ENCODE peak calls at places on chromosomes 13 and 19, in nine cellular contexts. C is HuH-7; A is activated CD4-positive, alpha-beta T cell treated with anti-CD3 and anti-CD28 coated beads, Interleukin-2, amount 50 U/mL, for 1 hour; Y is NCI-H774; B is A172; H is germinal center; Z is NCI-H345; O is cortex of kidney; W is activated naive CD8-positive, alpha-beta T cell treated with anti-CD3 and anti-CD28 coated beads for 36 hours. R is an unnamed sample.
A peak's percentile ranks its signal among the peaks of the same experiment; 100 is the strongest.

GRCh38 chr13:32021785-32022184 is 9.8 kb upstream of the FRY start:
- DNase-seq in C (no peak), A (no peak), Y (no peak), B (peak; percentile 70), H (no peak), Z (no peak), O (no peak), W (no peak), R (no peak)

GRCh38 chr13:113656015-113656588 is 1.9 kb downstream of the ATP4B start:
- DNase-seq in C (no peak), A (no peak), Y (no peak), B (no peak), H (no peak), Z (no peak), O (no peak), W (no peak), R (no peak)

GRCh38 chr13:79541426-79542049 is 60.6 kb downstream of the NDFIP2 start:
- DNase-seq in C (peak; percentile 4), A (no peak), Y (no peak), B (peak; percentile 48), H (peak; percentile 14), Z (peak; percentile 48), O (no peak), W (no peak), R (peak; percentile 63)

GRCh38 chr13:112686364-112686763 is 3.5 kb upstream of the ATP11A start:
- DNase-seq in C (no peak), A (no peak), Y (no peak), B (no peak), H (no peak), Z (no peak), O (no peak), W (no peak), R (no peak)

GRCh38 chr13:26541678-26542553 is 15.6 kb upstream of the WASF3 start:
- DNase-seq in C (no peak), A (no peak), Y (no peak), B (no peak), H (no peak), Z (no peak), O (no peak), W (no peak), R (no peak)

GRCh38 chr19:16764793-16765433 is 45.3 kb downstream of the NWD1 start:
- DNase-seq in C (no peak), A (no peak), Y (no peak), B (no peak), H (no peak), Z (no peak), O (no peak), W (no peak), R (no peak)

GRCh38 chr19:33261511-33262192 is 36.0 kb upstream of the SLC7A10 start:
- DNase-seq in C (no peak), A (no peak), Y (no peak), B (no peak), H (no peak), Z (no peak), O (no peak), W (no peak), R (no peak)

GRCh38 chr13:79548886-79549285 is 67.9 kb downstream of the NDFIP2 start:
- DNase-seq in C (no peak), A (no peak), Y (no peak), B (no peak), H (no peak), Z (no peak), O (no peak), W (no peak), R (no peak)

GRCh38 chr19:47781590-47782318 is 3.3 kb downstream of the SELENOW start:
- DNase-seq in C (no peak), A (no peak), Y (no peak), B (no peak), H (no peak), Z (no peak), O (no peak), W (no peak), R (no peak)

GRCh38 chr19:801861-802496 is 4.7 kb downstream of the PTBP1 start:
- DNase-seq in C (no peak), A (no peak), Y (no peak), B (no peak), H (no peak), Z (no peak), O (no peak), W (no peak), R (no peak)

R was measured in Caco-2.